ENCODE peak calls at places on chromosomes 11 and 22, in six cellular contexts. P is heart right ventricle, V is GM12865, A is H1, N is AG04450, J is A673. M is an unnamed sample.

GRCh38 chr22:21734540-21735197 is 925 bp downstream of the YPEL1 start:
- DNase-seq in N (no peak), J (no peak), P (no peak), V (peak; percentile 34), A (no peak), M (no peak)

GRCh38 chr11:32888805-32889204 is 3.8 kb upstream of the QSER1 start:
- DNase-seq in A (no peak), J (no peak), P (no peak), N (peak; percentile 34), V (no peak), M (no peak)

GRCh38 chr11:96143016-96143670 is 199.9 kb downstream of the MAML2 start:
- DNase-seq in N (no peak), P (no peak), J (peak; percentile 92), V (no peak), A (no peak), M (no peak)

GRCh38 chr11:122202161-122202950 is 86.3 kb upstream of the BLID start:
- DNase-seq in P (peak; percentile 20), A (peak; percentile 53), N (peak; percentile 45), V (no peak), J (peak; percentile 64), M (no peak)

GRCh38 chr11:57761301-57762234 is at the start of gene CTNND1:
- DNase-seq in N (peak; percentile 96), J (peak; percentile 99), V (peak; percentile 93), P (peak; percentile 75), A (peak; percentile 71), M (peak; percentile 94)

GRCh38 chr11:133776671-133777070 is 68.6 kb downstream of the SPATA19 start:
- DNase-seq in J (no peak), P (no peak), N (no peak), V (no peak), A (no peak), M (no peak)

GRCh38 chr22:48949375-48950149 is 878.1 kb downstream of the BRD1 start:
- DNase-seq in V (no peak), P (no peak), J (no peak), A (peak; percentile 29), N (no peak), M (no peak)

GRCh38 chr22:26364066-26365015 is 64.7 kb upstream of the ASPHD2 start:
- DNase-seq in P (peak; percentile 17), N (peak; percentile 59), V (peak; percentile 87), A (peak; percentile 70), J (peak; percentile 87), M (peak; percentile 66)

GRCh38 chr11:96267490-96268010 is 75.4 kb downstream of the MAML2 start:
- DNase-seq in J (no peak), N (no peak), A (no peak), V (peak; percentile 87), P (no peak), M (no peak)

GRCh38 chr11:2862950-2863618 is 22.5 kb downstream of the CDKN1C start:
- DNase-seq in N (no peak), A (no peak), J (no peak), P (no peak), V (no peak), M (no peak)

GRCh38 chr11:4093519-4094347 is 866 bp upstream of the RRM1 start:
- DNase-seq in P (no peak), V (no peak), N (no peak), A (no peak), J (no peak), M (no peak)

GRCh38 chr11:12411806-12412727 is 34.7 kb downstream of the PARVA start:
- DNase-seq in A (peak; percentile 93), N (peak; percentile 85), J (peak; percentile 89), V (peak; percentile 62), P (peak; percentile 57), M (peak; percentile 79)

GRCh38 chr11:134739136-134739535 is 327.1 kb upstream of the B3GAT1 start:
- DNase-seq in J (no peak), A (no peak), V (no peak), N (no peak), P (no peak), M (no peak)

GRCh38 chr11:3920148-3920852 is 64.8 kb downstream of the STIM1 start:
- DNase-seq in V (peak; percentile 76), J (peak; percentile 18), A (no peak), N (no peak), P (no peak), M (peak; percentile 44)

GRCh38 chr11:102117472-102118113 is 7.3 kb downstream of the YAP1 start:
- DNase-seq in P (no peak), V (no peak), A (peak; percentile 6), J (peak; percentile 86), N (no peak), M (no peak)

GRCh38 chr22:37731804-37732471 is 35.1 kb downstream of the TRIOBP start:
- DNase-seq in N (no peak), A (no peak), P (no peak), V (no peak), J (no peak), M (no peak)

GRCh38 chr11:9120659-9121350 is 29.4 kb upstream of the SCUBE2 start:
- DNase-seq in P (no peak), V (peak; percentile 15), A (peak; percentile 78), N (no peak), J (no peak), M (no peak)

GRCh38 chr11:9132203-9132878 is 40.9 kb upstream of the SCUBE2 start:
- DNase-seq in A (no peak), V (no peak), J (no peak), N (no peak), P (no peak), M (no peak)

GRCh38 chr11:77020751-77021150 is 13.4 kb upstream of the B3GNT6 start:
- DNase-seq in A (no peak), V (no peak), J (no peak), N (no peak), P (no peak), M (no peak)

GRCh38 chr11:14300661-14301304 is 58.2 kb downstream of the RRAS2 start:
- DNase-seq in J (peak; percentile 75), P (no peak), V (peak; percentile 70), N (no peak), A (no peak), M (peak; percentile 56)

GRCh38 chr11:107042748-107043147 is 24.5 kb upstream of the GUCY1A2 start:
- DNase-seq in V (no peak), P (no peak), J (no peak), A (no peak), N (no peak), M (no peak)

GRCh38 chr22:27749597-27750225 is 51.8 kb downstream of the MN1 start:
- DNase-seq in J (no peak), V (no peak), A (no peak), N (no peak), P (no peak), M (no peak)

DNA sequence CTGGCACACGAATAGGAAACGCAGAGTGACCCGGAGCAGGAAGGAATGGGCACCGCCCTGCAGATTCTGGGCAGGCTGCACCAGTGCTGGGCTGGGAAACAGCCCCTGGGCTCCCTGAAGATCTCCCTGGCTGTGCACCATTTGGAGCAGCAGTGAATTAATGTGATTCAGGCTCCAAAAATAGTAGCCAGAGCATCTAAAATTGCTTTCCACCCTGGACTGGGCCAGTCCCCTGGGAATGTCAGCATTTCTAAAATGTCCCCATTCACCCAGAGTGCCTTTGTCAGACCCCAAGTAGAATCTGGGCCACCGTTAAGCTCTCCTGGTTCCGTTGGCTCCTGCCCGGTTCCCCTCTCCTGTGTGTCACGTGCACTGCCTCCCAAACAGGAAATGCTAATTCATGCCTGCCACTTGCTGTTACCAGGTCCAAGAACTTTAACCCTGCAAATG is 18.5 kb downstream of the IRAG1 start:
- DNase-seq in A (no peak), J (no peak), V (no peak), P (peak; percentile 62), N (no peak), M (no peak)
- H3K4me3 ChIP-seq in A (no peak overlapping the region), J (no peak overlapping the region), V (no peak overlapping the region), P (peak overlapping the region; percentile 39), N (no peak overlapping the region), M (no peak overlapping the region)

GRCh38 chr22:31036671-31037550 is 44.2 kb upstream of the SMTN start:
- DNase-seq in P (no peak), V (no peak), J (peak; percentile 45), N (no peak), A (no peak), M (peak; percentile 41)
- H3K4me3 ChIP-seq in P (peak overlapping the region; percentile 9), V (no peak overlapping the region), J (no peak overlapping the region), N (peak overlapping the region; percentile 33), A (no peak overlapping the region), M (peak overlapping the region; percentile 9)

DNA sequence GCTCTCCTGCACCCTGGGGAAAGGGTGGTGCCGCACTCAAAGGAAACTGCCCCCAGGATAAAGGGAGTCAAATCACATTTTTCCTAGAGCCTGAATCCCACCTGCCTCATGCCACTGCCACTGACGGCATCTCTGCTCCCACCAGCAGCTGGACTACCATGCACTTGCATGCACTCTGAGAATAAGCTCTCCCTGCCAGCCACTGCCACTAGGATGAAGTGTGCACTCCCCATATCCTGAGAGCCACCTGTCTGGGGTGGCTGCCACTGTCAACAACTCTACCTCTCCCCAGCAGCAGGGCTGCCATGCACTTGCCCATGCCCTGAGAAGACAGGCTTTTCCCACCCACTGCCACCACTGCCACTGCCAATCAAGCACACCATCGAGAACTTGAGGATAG is 31.6 kb downstream of the MRGPRX4 start:
- DNase-seq in J (no peak), V (no peak), A (no peak), N (no peak), P (no peak), M (no peak)
- H3K4me3 ChIP-seq in J (no peak overlapping the region), V (no peak overlapping the region), A (no peak overlapping the region), N (no peak overlapping the region), P (no peak overlapping the region), M (no peak overlapping the region)

GRCh38 chr22:20439928-20440575 is 2.4 kb upstream of the SCARF2 start:
- DNase-seq in V (no peak), A (no peak), P (no peak), J (no peak), N (no peak), M (no peak)

GRCh38 chr22:20439556-20439927 is 1.9 kb upstream of the SCARF2 start:
- DNase-seq in P (no peak), A (no peak), J (no peak), N (no peak), V (no peak), M (no peak)

GRCh38 chr22:20437253-20438065 is at the start of gene SCARF2:
- DNase-seq in A (peak; percentile 62), N (no peak), V (no peak), J (no peak), P (peak; percentile 72), M (no peak)

GRCh38 chr22:20438066-20438677 is 547 bp upstream of the SCARF2 start:
- DNase-seq in P (no peak), J (no peak), A (peak; percentile 80), V (no peak), N (no peak), M (no peak)

DNA sequence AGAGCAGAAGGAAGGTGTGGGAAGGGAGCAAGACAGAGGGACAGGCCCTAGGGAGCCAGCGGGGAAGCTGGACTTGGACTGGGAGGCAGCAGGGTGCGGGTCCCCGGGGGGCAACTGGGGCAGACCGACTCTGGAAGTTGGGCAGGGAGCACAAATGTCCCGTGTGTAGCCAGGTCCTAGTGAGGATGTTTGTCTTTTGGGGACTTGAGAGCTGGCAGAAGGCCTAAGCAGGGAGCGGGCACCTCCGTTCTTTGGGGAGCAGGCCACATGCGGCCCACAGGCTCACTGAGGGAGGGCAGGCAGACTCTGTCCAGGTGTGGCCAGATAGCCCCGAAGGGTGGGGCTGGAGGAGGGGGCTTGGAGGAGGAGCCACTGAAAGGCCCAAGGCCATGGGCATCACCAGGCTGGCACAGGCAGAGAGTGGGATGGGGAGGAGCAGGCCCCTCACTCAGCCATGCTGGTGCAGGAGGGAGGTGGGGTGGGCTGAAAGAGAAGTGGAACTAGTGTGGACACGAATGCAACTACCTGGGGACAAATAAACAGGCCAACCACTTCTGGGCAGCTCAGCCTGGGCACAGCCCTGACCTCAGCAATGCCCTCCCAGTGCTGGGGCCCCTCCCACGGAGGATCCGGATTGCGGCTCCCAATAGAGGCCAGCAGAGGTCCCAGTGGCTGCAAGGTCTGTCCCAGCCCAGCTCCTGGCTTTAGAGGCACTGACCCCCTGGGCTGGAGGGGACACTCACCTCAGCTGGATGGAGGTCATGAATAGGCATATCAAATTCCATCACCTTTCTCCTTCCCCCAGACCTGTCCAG is 1.3 kb upstream of the SCARF2 start:
- DNase-seq in A (no peak), V (no peak), P (no peak), J (no peak), N (no peak), M (no peak)
- H3K4me3 ChIP-seq in A (no peak overlapping the region), V (no peak overlapping the region), P (peak overlapping the region; percentile 58), J (no peak overlapping the region), N (peak overlapping the region; percentile 75), M (peak overlapping the region; percentile 47)